ENCODE peak calls at places on chromosomes 7 and 10, in five cellular contexts. T is GM23338, E is K562, R is HepG2, C is WTC11. B is an unnamed sample.

GRCh38 chr7:40204581-40204980 is 69.8 kb downstream of the SUGCT start:
- DNase-seq in T (no peak), E (no peak), R (no peak), C (no peak), B (no peak)

GRCh38 chr7:114929570-114929969 is 7.7 kb downstream of the MDFIC start:
- DNase-seq in T (no peak), E (no peak), R (no peak), C (no peak), B (no peak)

GRCh38 chr7:68684246-68684850 is 913.9 kb upstream of the AUTS2 start:
- DNase-seq in T (no peak), E (no peak), R (no peak), C (no peak), B (no peak)

GRCh38 chr10:100829103-100829870 is 83.5 kb upstream of the SLF2 start:
- DNase-seq in T (peak; percentile 67), E (peak; percentile 49), R (no peak), C (peak; percentile 32), B (no peak)

GRCh38 chr7:100465702-100466311 is 1.7 kb upstream of the SPACDR start:
- DNase-seq in T (peak; percentile 87), E (peak; percentile 65), R (peak; percentile 58), C (peak; percentile 65), B (no peak)

GRCh38 chr10:5159126-5159525 is 25.8 kb downstream of the AKR1C8 start:
- DNase-seq in T (no peak), E (no peak), R (no peak), C (no peak), B (no peak)

GRCh38 chr7:148772297-148773089 is 73.8 kb downstream of the CUL1 start:
- DNase-seq in T (no peak), E (no peak), R (no peak), C (no peak), B (no peak)

GRCh38 chr7:151404216-151405011 is 5.4 kb downstream of the WDR86 start:
- DNase-seq in T (no peak), E (peak; percentile 87), R (no peak), C (no peak), B (no peak)

GRCh38 chr10:110914411-110914810 is 4.6 kb downstream of the BBIP1 start:
- DNase-seq in T (no peak), E (no peak), R (no peak), C (no peak), B (no peak)

GRCh38 chr7:121012919-121013318 is 24.4 kb downstream of the CPED1 start:
- DNase-seq in T (no peak), E (no peak), R (no peak), C (no peak), B (no peak)

GRCh38 chr7:99081209-99081608 is 62.7 kb downstream of the SMURF1 start:
- DNase-seq in T (no peak), E (no peak), R (no peak), C (no peak), B (no peak)

GRCh38 chr10:87594864-87595263 is 64.8 kb upstream of the PAPSS2 start:
- DNase-seq in T (no peak), E (no peak), R (no peak), C (no peak), B (no peak)

GRCh38 chr10:69089638-69090599 is 2.0 kb downstream of the SRGN start:
- DNase-seq in T (no peak), E (no peak), R (no peak), C (no peak), B (no peak)

GRCh38 chr7:25316366-25316765 is 88.1 kb upstream of the NPVF start:
- DNase-seq in T (no peak), E (no peak), R (no peak), C (no peak), B (no peak)

DNA sequence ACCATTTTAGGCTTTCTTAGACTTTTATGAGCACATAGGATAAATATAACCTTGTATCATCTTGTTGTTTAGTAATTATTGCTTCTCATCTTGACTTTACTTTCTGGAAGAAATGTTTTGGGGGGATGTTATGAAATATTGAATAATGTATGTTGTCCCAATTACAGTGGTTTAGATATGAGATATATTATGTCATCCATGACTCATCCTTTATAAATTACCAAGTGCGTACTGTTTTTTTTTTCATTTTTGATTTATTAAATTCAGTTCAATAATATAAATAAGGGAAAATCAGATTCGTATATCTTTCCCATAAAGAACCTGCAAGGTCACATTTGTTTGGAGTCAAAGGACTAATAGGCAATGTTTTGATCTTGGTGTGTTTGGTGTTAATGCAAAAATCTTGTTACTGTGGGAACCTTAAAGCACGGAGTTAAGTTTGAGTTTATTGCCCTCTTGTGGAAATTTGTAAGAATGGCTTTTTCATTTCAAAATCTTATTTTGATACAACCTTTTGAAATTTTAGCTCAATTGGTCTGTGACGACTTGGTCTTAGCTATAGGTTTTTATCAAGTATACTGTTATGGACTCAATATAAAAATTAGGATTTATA is 108.6 kb downstream of the SRI start:
- DNase-seq in T (peak; percentile 72), E (peak; percentile 26), R (peak; percentile 35), C (no peak), B (no peak)
- TF ChIP-seq CREB1 in T (no peak), E (no peak), R (peak; percentile 34), C (no peak), B (no peak)

DNA sequence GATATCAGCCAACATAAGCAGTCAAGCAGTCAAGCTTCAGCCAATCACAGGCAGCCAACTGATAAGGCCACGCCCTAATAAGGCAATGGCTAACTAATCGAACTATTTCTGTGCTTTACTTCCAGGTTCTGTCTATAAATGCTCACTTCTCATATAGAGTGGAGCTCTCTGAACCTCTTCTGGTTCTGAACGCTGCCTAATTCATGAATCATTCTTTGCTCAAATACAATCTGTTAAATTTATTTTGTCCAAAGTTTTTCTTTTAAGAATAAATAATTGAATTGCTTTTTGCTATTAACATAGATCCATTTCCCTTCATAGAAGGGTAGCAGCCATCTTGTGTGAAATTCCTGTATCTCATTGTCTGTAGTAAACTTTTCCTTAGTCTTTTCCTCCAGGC is 97.9 kb upstream of the TMEM72 start:
- DNase-seq in T (no peak), E (peak; percentile 24), R (no peak), C (no peak), B (no peak)
- TF ChIP-seq CREB1 in T (no peak), E (no peak), R (no peak), C (no peak), B (no peak)

GRCh38 chr7:3959364-3959763 is 658.3 kb downstream of the SDK1 start:
- DNase-seq in T (no peak), E (no peak), R (no peak), C (no peak), B (no peak)
- TF ChIP-seq CREB1 in T (no peak), E (no peak), R (no peak), C (no peak), B (no peak)

GRCh38 chr7:88789480-88790064 is 6.0 kb downstream of the TEX47 start:
- DNase-seq in T (peak; percentile 61), E (no peak), R (no peak), C (no peak), B (no peak)
- TF ChIP-seq CREB1 in T (no peak), E (no peak), R (no peak), C (no peak), B (no peak)

DNA sequence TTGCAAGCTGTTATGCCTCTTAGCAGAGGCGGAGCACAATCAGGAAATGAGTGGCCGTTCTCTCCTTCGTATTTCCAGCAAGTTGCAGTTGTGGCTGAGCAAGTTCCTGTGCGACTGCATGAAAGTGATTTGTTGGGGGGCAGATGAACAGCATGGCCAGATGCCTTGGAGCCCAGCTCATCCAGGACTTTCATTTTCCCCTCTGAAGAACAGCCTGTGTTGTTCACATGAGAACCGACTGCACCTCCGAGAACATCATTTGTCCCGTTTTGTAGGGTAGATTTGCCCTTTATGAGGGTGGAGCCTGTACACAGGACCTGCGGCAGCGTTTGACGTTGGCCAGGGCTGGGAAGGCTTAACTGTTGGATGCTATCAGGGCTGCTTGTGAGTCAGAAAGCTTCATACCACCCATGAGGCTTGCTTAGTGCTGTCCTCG is 4.4 kb downstream of the BAG3 start:
- DNase-seq in T (no peak), E (peak; percentile 22), R (no peak), C (no peak), B (no peak)
- TF ChIP-seq CREB1 in T (no peak), E (no peak), R (no peak), C (no peak), B (no peak)

GRCh38 chr10:42513921-42514320 is 124.4 kb downstream of the ZNF33B start:
- DNase-seq in T (no peak), E (no peak), R (no peak), C (no peak), B (no peak)

GRCh38 chr10:42523098-42523497 is 115.3 kb downstream of the ZNF33B start:
- DNase-seq in T (no peak), E (no peak), R (no peak), C (no peak), B (no peak)

GRCh38 chr10:42519079-42519478 is 119.3 kb downstream of the ZNF33B start:
- DNase-seq in T (no peak), E (no peak), R (no peak), C (no peak), B (no peak)

DNA sequence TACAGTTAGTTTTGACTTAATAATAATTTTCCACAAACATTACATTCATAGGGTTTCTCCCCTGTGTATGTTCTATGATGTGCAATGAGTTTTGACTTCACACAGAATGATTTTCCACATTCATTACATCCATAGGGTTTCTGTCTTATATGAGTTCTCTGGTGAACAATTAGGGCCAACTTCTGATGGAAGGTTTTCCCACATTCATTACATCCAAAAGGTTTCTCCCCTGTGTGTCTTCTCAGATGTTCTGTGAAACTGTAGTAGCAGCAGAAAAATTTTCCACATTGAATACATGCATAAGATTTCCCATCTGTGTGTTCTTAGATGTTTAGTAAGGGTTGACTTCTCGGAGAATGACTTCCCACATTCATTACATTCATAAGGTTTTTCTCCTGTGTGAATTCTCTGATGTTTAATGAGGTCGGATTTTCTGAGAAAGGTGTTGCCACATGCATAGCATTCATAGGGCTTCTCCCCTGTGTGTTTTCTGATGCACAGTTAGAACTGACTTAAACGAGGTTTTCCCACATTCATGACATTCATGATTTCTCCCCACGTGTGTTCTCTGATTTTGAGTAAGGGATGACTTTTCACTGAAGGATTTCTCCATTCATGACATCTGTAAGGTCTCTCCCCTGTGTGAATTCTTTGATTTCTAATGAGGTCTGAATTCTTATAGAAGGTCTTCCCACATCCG is 118.5 kb downstream of the ZNF33B start:
- DNase-seq in T (peak; percentile 1), E (no peak), R (no peak), C (no peak), B (no peak)
- TF ChIP-seq CREB1 in T (no peak), E (no peak), R (no peak), C (no peak), B (no peak)

DNA sequence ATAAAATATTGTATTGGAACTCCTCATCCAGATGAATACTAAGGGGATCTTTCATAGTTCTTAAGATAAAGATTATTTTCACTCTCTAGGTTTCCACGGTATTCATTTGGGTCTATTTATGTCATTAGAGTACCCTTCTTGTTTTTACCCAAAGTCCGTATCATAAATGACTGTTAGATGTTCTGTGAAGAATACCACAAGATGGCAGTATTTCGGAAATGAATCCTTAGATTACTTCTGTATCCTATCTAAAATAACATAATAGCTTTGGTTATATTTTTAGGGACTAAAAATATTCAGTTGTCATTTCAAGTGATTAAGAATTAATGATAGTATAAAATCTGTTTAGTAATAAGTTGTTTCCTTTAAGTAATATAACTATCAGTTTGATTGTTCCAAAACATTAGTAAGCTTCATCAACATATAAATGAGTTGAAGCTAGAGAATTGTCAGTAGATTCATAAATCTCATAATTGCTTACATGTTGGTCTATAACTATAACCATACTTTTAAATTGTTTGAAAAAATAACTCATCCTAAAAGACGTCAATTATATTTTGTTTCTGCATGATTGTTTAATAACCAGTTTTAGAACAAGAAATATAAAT is 337.5 kb upstream of the KCND2 start:
- DNase-seq in T (peak; percentile 66), E (no peak), R (peak; percentile 21), C (no peak), B (no peak)
- TF ChIP-seq CREB1 in T (no peak), E (no peak), R (no peak), C (no peak), B (no peak)

GRCh38 chr7:140078392-140078791 is 15.6 kb upstream of the PARP12 start:
- DNase-seq in T (peak; percentile 18), E (no peak), R (no peak), C (peak; percentile 19), B (no peak)
- TF ChIP-seq CREB1 in T (no peak), E (no peak), R (no peak), C (no peak), B (no peak)

B was measured in H1.